ENCODE peak calls at places on chromosome 13, in four cellular contexts. N is HEK293T, L is HepG2, G is K562. X is an unnamed sample.

GRCh38 chr13:76854894-76855293 is 31.3 kb downstream of the KCTD12 start:
- DNase-seq in N (no peak), L (no peak), G (no peak), X (no peak)

GRCh38 chr13:33251131-33251629 is 34.4 kb downstream of the STARD13 start:
- DNase-seq in N (no peak), G (no peak), L (no peak), X (peak; percentile 41)

GRCh38 chr13:21344662-21345176 is 114.4 kb downstream of the ZDHHC20 start:
- DNase-seq in L (no peak), G (no peak), N (no peak), X (no peak)

GRCh38 chr13:65913173-65913572 is 1317.0 kb downstream of the PCDH9 start:
- DNase-seq in G (no peak), N (no peak), L (no peak), X (no peak)

GRCh38 chr13:67224148-67224846 is 5.8 kb downstream of the PCDH9 start:
- DNase-seq in L (peak; percentile 56), G (peak; percentile 65), N (peak; percentile 93), X (no peak)

GRCh38 chr13:20340759-20341161 is 108.6 kb upstream of the GJB6 start:
- DNase-seq in N (no peak), L (no peak), G (no peak), X (no peak)

GRCh38 chr13:99812611-99813010 is 159.0 kb downstream of the ZIC5 start:
- DNase-seq in N (no peak), G (no peak), L (no peak), X (no peak)

GRCh38 chr13:80336335-80336734 is 4.6 kb downstream of the SPRY2 start:
- DNase-seq in N (no peak), L (no peak), G (no peak), X (no peak)

GRCh38 chr13:27446986-27447583 is 3.3 kb downstream of the MTIF3 start:
- DNase-seq in L (no peak), G (no peak), N (no peak), X (no peak)

GRCh38 chr13:30679483-30680330 is 55.6 kb upstream of the ALOX5AP start:
- DNase-seq in L (peak; percentile 20), N (peak; percentile 49), G (no peak), X (no peak)

GRCh38 chr13:106532111-106532929 is 3.1 kb downstream of the EFNB2 start:
- DNase-seq in L (no peak), N (no peak), G (no peak), X (no peak)

GRCh38 chr13:35649162-35649561 is 172.7 kb upstream of the MAB21L1 start:
- DNase-seq in L (no peak), G (no peak), N (no peak), X (no peak)

GRCh38 chr13:76976488-76976887 is 15.4 kb upstream of the CLN5 start:
- DNase-seq in L (no peak), G (no peak), N (no peak), X (no peak)

DNA sequence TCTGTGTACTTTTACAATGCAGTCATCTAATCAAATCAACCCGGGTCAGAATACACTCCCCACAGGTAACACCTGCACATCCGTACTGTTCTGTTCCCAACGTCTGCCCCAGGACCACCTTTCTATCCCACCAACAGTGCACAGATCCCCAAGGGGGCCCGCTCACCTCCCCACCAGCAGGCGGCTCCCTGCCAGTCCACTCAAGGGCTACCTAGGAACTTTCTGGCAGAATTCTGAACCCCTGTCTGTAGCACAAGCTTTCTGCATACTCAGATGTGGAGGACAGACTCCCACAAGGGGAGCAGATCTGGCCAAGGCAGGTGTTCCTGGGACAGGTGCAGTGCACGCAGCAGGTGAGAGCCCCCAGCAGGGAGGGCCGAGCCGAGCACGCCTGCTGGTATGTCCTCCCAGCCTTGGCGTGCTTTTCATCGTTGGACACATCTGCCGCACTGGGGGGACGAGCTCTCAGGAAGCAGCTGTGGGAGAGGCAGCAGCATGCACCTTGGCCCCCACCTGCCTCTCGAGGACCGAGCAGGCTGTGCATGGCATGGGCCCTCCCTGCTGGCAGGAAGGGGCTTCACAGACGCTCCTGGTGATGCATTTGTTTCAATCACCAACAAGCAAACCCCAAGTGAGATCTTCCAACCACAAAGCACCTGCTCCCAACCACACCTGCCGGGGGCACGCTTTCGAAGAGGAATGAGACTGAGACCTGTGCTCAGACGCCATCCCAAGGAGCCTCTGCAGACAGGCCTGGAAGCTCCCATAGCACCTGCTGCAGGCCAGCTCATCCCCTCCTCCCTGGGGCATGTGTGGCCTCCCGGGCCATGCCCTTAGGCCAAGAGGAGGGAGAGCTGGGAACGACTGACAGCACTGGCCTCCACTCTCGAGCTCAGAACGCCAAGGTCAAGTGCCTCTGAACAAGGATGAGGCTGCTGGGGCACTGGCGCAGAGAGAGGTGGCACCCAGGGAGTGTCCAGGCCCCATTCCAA is 35.9 kb downstream of the RAB20 start:
- DNase-seq in G (no peak), N (no peak), L (no peak), X (peak; percentile 35)
- TF ChIP-seq FOXK2 in G (no peak), N (no peak), L (no peak), X (no peak)

DNA sequence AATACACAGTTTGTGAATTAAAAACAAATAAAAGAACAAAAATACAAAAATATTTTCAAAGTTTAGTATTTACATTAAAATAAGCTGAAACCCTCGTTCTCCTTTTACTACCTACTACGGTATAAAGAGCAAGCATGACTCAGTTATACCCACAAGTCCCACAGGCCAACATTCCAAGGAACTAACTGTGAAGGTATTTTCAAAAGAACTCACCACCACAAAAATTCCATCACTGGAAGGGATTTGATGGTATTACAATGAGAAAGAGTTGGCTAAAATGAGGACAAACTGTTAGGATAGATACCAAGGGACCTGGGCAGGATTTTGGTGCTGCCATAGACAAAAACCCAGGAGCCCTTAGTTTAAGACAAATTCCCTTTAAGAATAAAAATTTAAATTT is 122.7 kb downstream of the TBC1D4 start:
- DNase-seq in N (no peak), G (no peak), L (no peak), X (no peak)
- TF ChIP-seq FOXM1 in N (no peak), G (no peak), L (no peak), X (no peak)

GRCh38 chr13:51619614-51620013 is 35.4 kb downstream of the WDFY2 start:
- DNase-seq in N (no peak), L (no peak), G (no peak), X (no peak)

GRCh38 chr13:51612867-51613266 is 28.6 kb downstream of the WDFY2 start:
- DNase-seq in L (no peak), G (no peak), N (no peak), X (no peak)

GRCh38 chr13:51613535-51613934 is 29.3 kb downstream of the WDFY2 start:
- DNase-seq in N (no peak), G (no peak), L (no peak), X (no peak)

GRCh38 chr13:51618626-51619025 is 34.4 kb downstream of the WDFY2 start:
- DNase-seq in L (no peak), G (no peak), N (no peak), X (no peak)

GRCh38 chr13:51614350-51614786 is 30.1 kb downstream of the WDFY2 start:
- DNase-seq in L (no peak), G (no peak), N (no peak), X (peak; percentile 56)
- TF ChIP-seq FOXK2 in L (no peak), G (no peak), N (no peak), X (no peak)

GRCh38 chr13:49342404-49342803 is 94.7 kb downstream of the CDADC1 start:
- DNase-seq in N (no peak), G (no peak), L (no peak), X (no peak)

GRCh38 chr13:49343255-49343654 is 95.5 kb downstream of the CDADC1 start:
- DNase-seq in G (peak; percentile 21), L (no peak), N (no peak), X (no peak)

GRCh38 chr13:49340161-49340560 is 92.4 kb downstream of the CDADC1 start:
- DNase-seq in N (no peak), L (no peak), G (no peak), X (no peak)

GRCh38 chr13:49341941-49342340 is 94.2 kb downstream of the CDADC1 start:
- DNase-seq in N (no peak), L (no peak), G (no peak), X (no peak)

DNA sequence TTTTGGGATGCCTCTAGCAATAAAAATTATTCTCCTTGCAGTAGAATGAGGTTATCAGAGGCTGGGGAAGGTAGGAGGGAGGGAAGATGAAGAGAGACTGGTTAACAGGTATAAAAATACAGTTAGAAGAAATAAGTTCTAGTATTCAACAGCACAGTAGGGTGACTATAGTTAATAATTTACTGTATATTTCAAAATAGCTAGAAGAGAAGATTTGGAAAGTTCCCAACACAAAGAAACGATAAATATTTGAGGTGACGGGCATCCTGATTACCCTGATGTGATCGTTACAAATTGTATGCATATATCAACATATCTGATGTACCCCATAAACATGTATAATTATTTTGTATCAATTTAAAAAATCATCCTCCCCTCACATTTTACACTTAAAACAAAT is 93.8 kb downstream of the CDADC1 start:
- DNase-seq in L (no peak), N (no peak), G (no peak), X (no peak)
- TF ChIP-seq FOXM1 in L (no peak), N (no peak), G (no peak), X (no peak)

GRCh38 chr13:113792821-113793717 is 34.0 kb downstream of the TMEM255B start:
- DNase-seq in L (no peak), N (no peak), G (no peak), X (no peak)

GRCh38 chr13:113794086-113794485 is 35.1 kb downstream of the TMEM255B start:
- DNase-seq in L (no peak), N (no peak), G (no peak), X (no peak)

GRCh38 chr13:113794764-113795173 is 35.7 kb downstream of the TMEM255B start:
- DNase-seq in L (no peak), N (no peak), G (no peak), X (no peak)

GRCh38 chr13:113792236-113792770 is 33.3 kb downstream of the TMEM255B start:
- DNase-seq in G (no peak), L (no peak), N (no peak), X (no peak)

GRCh38 chr13:113793718-113794085 is 34.7 kb downstream of the TMEM255B start:
- DNase-seq in N (no peak), G (no peak), L (no peak), X (no peak)
- TF ChIP-seq FOXK2 in N (no peak), G (no peak), L (no peak), X (no peak)